ENCODE peak calls at places on chromosomes 3 and 15, in seven cellular contexts. E is prostate gland, G is stomach, U is breast epithelium, A is sigmoid colon, O is GM12892, P is GM12878. L is an unnamed sample.
A peak's percentile ranks its signal among the peaks of the same experiment; 100 is the strongest.

GRCh38 chr3:136142592-136142991 is 53.5 kb downstream of the MSL2 start:
- DNase-seq in E (no peak), G (no peak), U (no peak), A (no peak), O (no peak), P (no peak), L (no peak)

GRCh38 chr3:19881036-19881435 is 53.0 kb downstream of the EFHB start:
- DNase-seq in E (no peak), G (no peak), U (no peak), A (no peak), O (no peak), P (no peak), L (no peak)

GRCh38 chr3:156259896-156260788 is 139.8 kb downstream of the KCNAB1 start:
- DNase-seq in E (no peak), G (no peak), U (no peak), A (no peak), O (no peak), P (no peak), L (no peak)

GRCh38 chr15:83658406-83658805 is 4.5 kb downstream of the ADAMTSL3 start:
- DNase-seq in E (no peak), G (no peak), U (no peak), A (no peak), O (no peak), P (no peak), L (no peak)

GRCh38 chr15:64985382-64986033 is 4.2 kb downstream of the SPG21 start:
- DNase-seq in E (no peak), G (peak; percentile 49), U (no peak), A (no peak), O (no peak), P (no peak), L (no peak)

GRCh38 chr15:51739056-51739455 is 1.6 kb upstream of the LYSMD2 start:
- DNase-seq in E (no peak), G (no peak), U (no peak), A (no peak), O (no peak), P (no peak), L (no peak)

GRCh38 chr3:8183627-8184026 is 318.0 kb upstream of the LMCD1 start:
- DNase-seq in E (no peak), G (peak; percentile 55), U (no peak), A (no peak), O (no peak), P (no peak), L (no peak)

GRCh38 chr3:10292505-10293419 is at the start of gene GHRL:
- DNase-seq in E (no peak), G (peak; percentile 43), U (no peak), A (no peak), O (peak; percentile 47), P (peak; percentile 68), L (peak; percentile 84)

GRCh38 chr3:45590256-45590655 is 4.3 kb upstream of the LIMD1 start:
- DNase-seq in E (no peak), G (no peak), U (no peak), A (no peak), O (no peak), P (no peak), L (peak; percentile 66)

GRCh38 chr3:5787863-5788488 is 600.5 kb downstream of the EDEM1 start:
- DNase-seq in E (no peak), G (no peak), U (peak; percentile 19), A (peak; percentile 63), O (no peak), P (no peak), L (no peak)

DNA sequence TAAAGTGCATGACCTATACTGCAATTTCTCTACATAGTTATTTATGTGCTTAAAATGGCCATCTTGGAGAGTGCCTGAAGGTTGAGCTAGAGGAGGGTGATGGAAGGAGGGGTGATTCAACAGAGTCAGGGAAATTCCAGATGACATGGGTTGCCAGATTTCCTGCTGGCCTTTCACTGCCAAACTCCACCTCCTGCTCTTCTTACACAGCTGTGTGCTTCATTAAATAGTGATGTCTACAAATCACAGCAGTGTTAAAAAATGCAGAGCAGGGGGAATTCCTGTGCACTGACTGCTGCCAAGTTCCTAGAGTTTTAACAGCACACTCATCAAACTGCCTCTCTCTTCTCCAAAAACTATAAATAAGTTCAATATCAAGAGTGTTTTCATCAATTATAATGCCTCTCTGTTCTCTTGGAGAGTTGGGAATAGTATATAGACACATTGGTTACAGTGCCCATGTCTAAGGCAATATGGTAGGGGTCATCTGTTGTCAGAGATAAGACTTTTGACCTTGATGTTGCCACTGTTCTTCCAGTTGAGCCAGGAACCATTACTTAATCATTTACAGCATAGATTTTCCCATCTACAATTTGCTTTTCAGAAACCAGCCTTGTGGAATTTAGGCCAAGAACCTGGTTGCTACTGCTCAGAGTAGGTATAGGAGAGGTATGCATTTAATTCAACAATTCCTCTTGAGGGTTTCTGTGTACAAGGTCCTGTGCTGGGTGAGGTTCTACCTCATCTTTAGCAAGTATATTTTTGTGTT is 79.6 kb downstream of the TP63 start:
- DNase-seq in E (peak; percentile 41), G (no peak), U (peak; percentile 47), A (peak; percentile 72), O (no peak), P (peak; percentile 71), L (no peak)
- TF ChIP-seq POLR2AphosphoS5 in E (peak; percentile 50), G (no peak), U (peak; percentile 25), A (peak; percentile 89), O (no peak), P (no peak), L (no peak)

GRCh38 chr3:142609136-142609535 is 12.9 kb downstream of the PLS1 start:
- DNase-seq in E (no peak), G (no peak), U (no peak), A (no peak), O (no peak), P (no peak), L (no peak)

GRCh38 chr3:142613491-142613890 is 17.3 kb downstream of the PLS1 start:
- DNase-seq in E (no peak), G (no peak), U (no peak), A (no peak), O (no peak), P (no peak), L (no peak)

GRCh38 chr3:142611206-142611605 is 15.0 kb downstream of the PLS1 start:
- DNase-seq in E (no peak), G (no peak), U (no peak), A (no peak), O (no peak), P (no peak), L (no peak)

GRCh38 chr3:142618917-142619401 is 22.8 kb downstream of the PLS1 start:
- DNase-seq in E (no peak), G (peak; percentile 34), U (no peak), A (no peak), O (no peak), P (no peak), L (no peak)

GRCh38 chr3:142614059-142614626 is 17.9 kb downstream of the PLS1 start:
- DNase-seq in E (no peak), G (no peak), U (no peak), A (no peak), O (no peak), P (no peak), L (no peak)
- TF ChIP-seq POLR2AphosphoS5 in E (no peak), G (no peak), U (no peak), A (no peak), O (no peak), P (no peak), L (no peak)

GRCh38 chr3:113535898-113536297 is 3.5 kb downstream of the SIDT1 start:
- DNase-seq in E (no peak), G (no peak), U (no peak), A (no peak), O (no peak), P (no peak), L (no peak)
- TF ChIP-seq POLR2AphosphoS5 in E (no peak), G (no peak), U (no peak), A (no peak), O (no peak), P (no peak), L (no peak)

DNA sequence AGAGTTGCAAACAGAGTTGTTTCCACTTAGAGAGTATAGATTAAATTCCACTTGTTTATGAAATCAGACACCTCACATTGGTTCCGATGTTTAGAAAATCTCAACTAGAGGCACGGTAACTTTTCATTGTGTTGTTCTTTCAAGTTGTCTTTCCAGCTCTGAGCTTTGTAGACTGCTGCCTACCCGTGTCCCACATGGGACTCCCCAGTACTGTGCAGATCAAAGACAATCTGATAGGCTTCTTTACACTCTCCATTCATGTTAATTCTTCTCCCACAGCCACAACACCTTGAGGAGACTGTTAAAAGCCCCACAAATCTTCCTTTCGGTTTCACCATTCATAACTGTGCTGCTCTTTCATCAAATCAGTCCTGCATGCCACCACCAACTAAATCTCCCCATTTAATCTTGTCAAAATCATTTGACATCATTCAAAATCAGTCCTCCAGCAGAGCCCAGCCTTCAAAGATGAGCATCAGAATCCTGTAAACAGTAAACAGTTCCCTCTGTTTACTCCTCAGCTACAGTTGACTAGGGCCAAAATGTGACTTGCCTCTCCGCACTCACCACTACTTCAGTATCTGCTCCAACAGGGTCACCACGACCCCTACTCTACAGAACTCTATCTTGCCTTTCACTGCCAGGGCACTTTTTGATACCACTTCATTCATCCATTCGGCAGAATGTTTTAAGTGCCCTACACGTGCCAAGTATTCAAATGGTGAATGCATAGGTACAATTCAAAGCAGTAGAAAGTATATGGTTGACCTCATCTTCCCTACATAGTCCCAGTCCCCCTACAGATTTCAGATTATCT is 8.3 kb downstream of the ANXA2 start:
- DNase-seq in E (no peak), G (no peak), U (no peak), A (no peak), O (no peak), P (peak; percentile 42), L (no peak)
- TF ChIP-seq POLR2AphosphoS5 in E (no peak), G (no peak), U (no peak), A (no peak), O (no peak), P (no peak), L (no peak)

DNA sequence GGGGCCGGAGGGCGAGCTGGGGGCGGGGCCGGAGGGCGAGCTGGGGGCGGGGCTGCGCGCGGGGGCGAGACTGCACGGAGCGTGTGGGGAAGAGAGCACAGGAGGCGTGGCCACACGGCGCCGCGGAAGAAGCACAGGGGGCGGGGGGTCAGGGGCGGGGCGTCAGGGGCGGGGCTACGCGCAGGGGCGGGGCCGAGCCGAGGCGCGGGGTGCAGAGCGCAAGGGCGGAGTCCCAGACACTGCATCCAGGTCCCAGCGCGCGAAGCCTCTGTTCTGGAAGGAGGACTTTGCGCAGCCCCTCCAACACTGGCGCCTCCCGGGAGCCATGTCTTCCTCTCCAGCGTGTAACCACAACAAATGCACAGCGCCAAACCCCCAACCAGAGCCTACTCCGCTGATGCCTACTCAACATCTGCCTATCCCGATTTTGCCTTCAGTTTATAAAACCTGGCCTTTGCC is 105.4 kb downstream of the IQSEC1 start:
- DNase-seq in E (peak; percentile 92), G (peak; percentile 92), U (peak; percentile 88), A (peak; percentile 96), O (peak; percentile 99), P (no peak), L (peak; percentile 97)
- TF ChIP-seq POLR2AphosphoS5 in E (peak; percentile 22), G (no peak), U (no peak), A (peak; percentile 64), O (no peak), P (no peak), L (peak; percentile 45)

GRCh38 chr15:41939986-41940385 is 32.4 kb downstream of the EHD4 start:
- DNase-seq in E (no peak), G (no peak), U (peak; percentile 12), A (no peak), O (no peak), P (no peak), L (no peak)
- TF ChIP-seq POLR2AphosphoS5 in E (no peak), G (no peak), U (no peak), A (no peak), O (no peak), P (no peak), L (no peak)

GRCh38 chr15:78264304-78265136 is at the start of gene DNAJA4:
- DNase-seq in E (peak; percentile 34), G (peak; percentile 64), U (peak; percentile 32), A (peak; percentile 83), O (peak; percentile 35), P (no peak), L (peak; percentile 87)
- TF ChIP-seq POLR2AphosphoS5 in E (peak; percentile 23), G (no peak), U (peak; percentile 15), A (peak; percentile 39), O (no peak), P (no peak), L (peak; percentile 71)

L was measured in spleen.